ENCODE peak calls at places on chromosome 20, in six cellular contexts. B is astrocyte of the spinal cord, K is lower lobe of right lung, O is MCF 10A, N is Calu3, X is MM.1S. G is an unnamed sample.

GRCh38 chr20:57922701-57923100 is 212.9 kb upstream of the PMEPA1 start:
- DNase-seq in B (no peak), K (no peak), O (no peak), N (no peak), X (no peak), G (no peak)

GRCh38 chr20:20360464-20360863 is 7.4 kb upstream of the INSM1 start:
- DNase-seq in B (peak), K (no peak), O (peak), N (no peak), X (peak), G (peak)

GRCh38 chr20:6994452-6994851 is 227.0 kb downstream of the BMP2 start:
- DNase-seq in B (peak), K (no peak), O (peak), N (peak), X (no peak), G (no peak)

GRCh38 chr20:54021446-54022235 is 48.8 kb downstream of the BCAS1 start:
- DNase-seq in B (no peak), K (no peak), O (no peak), N (no peak), X (no peak), G (no peak)

GRCh38 chr20:38134427-38135281 is 30.4 kb downstream of the TGM2 start:
- DNase-seq in B (peak), K (peak), O (peak), N (peak), X (no peak), G (no peak)

GRCh38 chr20:31690124-31690666 is 32.5 kb downstream of the BCL2L1 start:
- DNase-seq in B (no peak), K (no peak), O (no peak), N (no peak), X (no peak), G (no peak)

GRCh38 chr20:47557218-47557617 is 55.5 kb downstream of the NCOA3 start:
- DNase-seq in B (no peak), K (no peak), O (no peak), N (no peak), X (no peak), G (no peak)

GRCh38 chr20:16475225-16475624 is 98.0 kb downstream of the KIF16B start:
- DNase-seq in B (peak), K (no peak), O (no peak), N (no peak), X (no peak), G (no peak)

GRCh38 chr20:55533601-55534000 is 471.7 kb downstream of the CBLN4 start:
- DNase-seq in B (no peak), K (no peak), O (no peak), N (no peak), X (no peak), G (no peak)

GRCh38 chr20:37538003-37538402 is 10.3 kb upstream of the BLCAP start:
- DNase-seq in B (peak), K (no peak), O (peak), N (peak), X (no peak), G (no peak)

GRCh38 chr20:44748005-44748370 is 2.3 kb downstream of the KCNK15 start:
- DNase-seq in B (no peak), K (no peak), O (no peak), N (no peak), X (no peak), G (no peak)

GRCh38 chr20:44752099-44752931 is 6.7 kb downstream of the KCNK15 start:
- DNase-seq in B (no peak), K (no peak), O (no peak), N (no peak), X (no peak), G (no peak)

GRCh38 chr20:44747166-44748004 is 1.7 kb downstream of the KCNK15 start:
- DNase-seq in B (peak), K (peak), O (peak), N (peak), X (peak), G (peak)

GRCh38 chr20:44746367-44747165 is 901 bp downstream of the KCNK15 start:
- DNase-seq in B (no peak), K (peak), O (no peak), N (peak), X (no peak), G (no peak)

GRCh38 chr20:44750081-44750805 is 4.6 kb downstream of the KCNK15 start:
- DNase-seq in B (no peak), K (no peak), O (no peak), N (no peak), X (no peak), G (no peak)
- TF ChIP-seq CTCF in B (peak), K (peak), O (no peak), N (peak), X (no peak), G (no peak)

DNA sequence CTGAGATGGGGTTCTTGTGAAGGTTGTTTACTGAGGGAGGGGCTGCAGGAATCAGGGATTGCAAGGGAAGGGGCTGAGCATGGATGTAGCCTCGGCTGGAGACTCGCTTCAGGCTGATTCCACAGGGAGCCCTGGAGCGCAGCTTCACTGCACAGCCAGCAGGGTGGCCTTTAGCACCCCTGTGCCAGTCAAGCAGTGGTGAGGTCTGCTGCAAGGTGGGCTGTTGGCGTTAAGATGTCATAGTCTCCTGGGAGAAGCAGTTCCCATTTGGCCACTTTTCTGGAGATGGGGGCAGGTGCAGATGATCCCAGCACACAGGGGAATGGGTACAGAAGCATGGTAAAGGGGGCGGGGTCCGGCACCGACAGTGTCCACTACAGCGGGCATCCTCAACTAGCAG is 126.3 kb downstream of the TOX2 start:
- DNase-seq in B (no peak), K (no peak), O (no peak), N (no peak), X (no peak), G (no peak)
- TF ChIP-seq CTCF in B (no peak), K (no peak), O (no peak), N (no peak), X (no peak), G (no peak)

GRCh38 chr20:62141397-62142251 is 1.6 kb downstream of the PSMA7 start:
- DNase-seq in B (peak), K (no peak), O (peak), N (peak), X (peak), G (peak)
- TF ChIP-seq CTCF in B (peak), K (peak), O (no peak), N (peak), X (peak), G (peak)

GRCh38 chr20:1325173-1326030 is 3.5 kb downstream of the SDCBP2 start:
- DNase-seq in B (peak), K (peak), O (peak), N (peak), X (peak), G (peak)
- TF ChIP-seq CTCF in B (no peak), K (peak), O (no peak), N (no peak), X (no peak), G (peak)

GRCh38 chr20:59221049-59221748 is 57.6 kb downstream of the ZNF831 start:
- DNase-seq in B (no peak), K (no peak), O (no peak), N (no peak), X (no peak), G (no peak)
- TF ChIP-seq CTCF in B (no peak), K (no peak), O (no peak), N (no peak), X (no peak), G (no peak)

DNA sequence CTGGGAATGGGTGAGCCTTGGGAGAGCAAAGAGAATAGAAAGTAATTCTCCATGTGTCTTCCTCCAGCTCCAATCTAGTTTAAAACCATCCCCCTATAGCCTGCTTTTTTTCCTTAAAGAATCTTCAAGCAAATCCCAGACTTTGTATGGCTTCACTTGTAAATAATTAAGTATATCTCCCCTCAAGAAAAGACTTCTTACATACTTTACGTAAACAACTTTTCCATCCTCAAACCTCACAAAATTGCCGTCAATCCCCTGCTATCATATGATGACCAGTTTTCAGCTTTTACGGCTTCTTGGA is 88.5 kb upstream of the PHACTR3 start:
- DNase-seq in B (no peak), K (no peak), O (no peak), N (no peak), X (no peak), G (no peak)
- TF ChIP-seq CTCF in B (no peak), K (no peak), O (no peak), N (no peak), X (no peak), G (no peak)